ENCODE peak calls at places on chromosomes 4 and X, in seven cellular contexts. E, P, X, D, W, V and N are unnamed samples. For H3K36me3, the result is how much of the 10 kb centered on the place peaks cover.

GRCh38 chrX:101347859-101348451 is 587 bp downstream of the TIMM8A start:
- DNase-seq in W (peak), V (no peak), D (no peak), P (no peak), X (no peak), E (peak), N (no peak)

GRCh38 chr4:14770025-14770424 is 232.3 kb upstream of the CPEB2 start:
- DNase-seq in D (no peak), V (no peak), X (no peak), P (no peak), E (no peak), W (no peak), N (no peak)

GRCh38 chrX:14032383-14032782 is 2.7 kb upstream of the GEMIN8 start:
- DNase-seq in V (peak), X (peak), D (peak), W (peak), P (peak), E (peak), N (peak)

GRCh38 chr4:80195441-80196139 is 1.7 kb upstream of the PRDM8 start:
- DNase-seq in D (no peak), P (no peak), W (no peak), V (no peak), X (no peak), E (no peak), N (no peak)

GRCh38 chr4:152605641-152606304 is 69.9 kb upstream of the FBXW7 start:
- DNase-seq in P (peak), X (no peak), W (peak), E (peak), V (no peak), D (no peak), N (no peak)

GRCh38 chr4:140168474-140168873 is 14.5 kb upstream of the MAML3 start:
- DNase-seq in W (no peak), X (no peak), P (no peak), V (no peak), D (no peak), E (peak), N (no peak)

GRCh38 chr4:143302526-143302925 is 34.1 kb upstream of the GAB1 start:
- DNase-seq in V (no peak), W (peak), P (no peak), X (no peak), E (peak), D (no peak), N (no peak)

GRCh38 chr4:53702334-53703266 is 111.3 kb upstream of the LNX1 start:
- DNase-seq in V (peak), P (no peak), E (peak), D (peak), X (peak), W (peak), N (peak)

GRCh38 chr4:177404342-177404741 is 37.9 kb downstream of the AGA start:
- DNase-seq in X (no peak), V (no peak), P (no peak), E (no peak), D (no peak), W (no peak), N (no peak)

GRCh38 chr4:41448935-41449334 is 89.0 kb upstream of the LIMCH1 start:
- DNase-seq in E (peak), P (no peak), D (peak), W (peak), X (peak), V (peak), N (no peak)

GRCh38 chr4:77652237-77652897 is 46.7 kb downstream of the CXCL13 start:
- DNase-seq in W (no peak), X (peak), E (peak), D (no peak), V (no peak), P (no peak), N (no peak)

GRCh38 chr4:121674696-121675095 is 22.1 kb downstream of the ANXA5 start:
- DNase-seq in E (no peak), D (no peak), V (no peak), P (peak), W (no peak), X (no peak), N (no peak)

GRCh38 chr4:121677524-121677923 is 19.3 kb downstream of the ANXA5 start:
- DNase-seq in D (no peak), V (no peak), X (no peak), W (no peak), E (no peak), P (no peak), N (no peak)

GRCh38 chr4:121675715-121676114 is 21.1 kb downstream of the ANXA5 start:
- DNase-seq in P (no peak), W (peak), D (no peak), E (peak), V (no peak), X (no peak), N (no peak)

GRCh38 chr4:121676388-121677075 is 20.2 kb downstream of the ANXA5 start:
- DNase-seq in P (no peak), E (no peak), X (no peak), V (no peak), D (no peak), W (no peak), N (no peak)

DNA sequence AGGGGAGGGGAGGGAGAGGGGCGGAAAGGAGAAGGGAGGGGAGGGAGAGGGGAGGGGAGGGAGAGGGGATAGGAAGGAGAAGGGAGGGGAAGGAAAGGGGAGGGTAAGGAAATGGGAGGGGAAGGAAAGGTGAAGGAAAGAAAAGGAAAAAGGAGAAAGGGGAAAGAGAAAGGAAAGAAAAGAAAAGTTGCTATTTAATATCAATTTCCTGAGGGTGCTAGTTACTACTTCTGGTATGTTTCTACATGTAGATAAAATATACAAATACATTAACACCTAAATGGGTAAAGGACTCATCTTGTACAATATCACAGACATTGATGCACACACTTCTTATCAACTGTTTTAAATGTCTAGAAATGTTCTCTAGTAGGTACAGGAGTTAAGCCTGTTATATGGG is 22.6 kb downstream of the ANXA5 start:
- DNase-seq in V (no peak), X (no peak), E (no peak), D (no peak), P (no peak), W (no peak), N (no peak)
- H3K36me3 ChIP-seq in V (half or more), X (under half), E (under half), D (under half), P (under half), W (under half), N (under half)

DNA sequence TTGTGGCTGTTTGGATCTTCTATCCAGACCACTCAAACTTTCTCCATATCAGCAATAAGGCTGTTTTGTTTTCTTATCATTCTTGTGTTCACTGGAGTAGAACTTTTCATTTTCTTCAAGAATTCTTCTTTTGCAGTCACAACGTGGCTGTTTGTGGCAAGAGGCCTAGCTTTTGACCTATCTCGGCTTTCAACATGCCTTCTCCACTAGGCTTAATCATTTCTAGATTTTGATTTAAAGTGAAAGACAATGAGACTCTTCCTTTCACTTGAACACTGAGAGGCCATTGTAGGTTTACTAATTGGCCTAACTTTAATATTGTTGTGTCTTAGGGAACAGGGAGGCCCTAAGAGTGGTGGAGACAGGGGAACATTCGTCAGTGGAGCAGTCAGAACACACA is 19.1 kb downstream of the FGF2 start:
- DNase-seq in X (no peak), P (no peak), D (no peak), W (no peak), V (no peak), E (no peak), N (no peak)
- H3K36me3 ChIP-seq in X (under half), P (under half), D (under half), W (under half), V (under half), E (under half), N (under half)

GRCh38 chr4:4409416-4410115 is 22.7 kb downstream of the NSG1 start:
- DNase-seq in D (no peak), E (no peak), P (no peak), W (no peak), X (no peak), V (no peak), N (no peak)
- H3K36me3 ChIP-seq in D (under half), E (under half), P (under half), W (under half), X (under half), V (under half), N (under half)

GRCh38 chr4:102598102-102598758 is 97.1 kb downstream of the NFKB1 start:
- DNase-seq in X (no peak), W (no peak), P (no peak), E (peak), V (no peak), D (no peak), N (no peak)
- H3K36me3 ChIP-seq in X (under half), W (under half), P (under half), E (under half), V (half or more), D (under half), N (under half)

DNA sequence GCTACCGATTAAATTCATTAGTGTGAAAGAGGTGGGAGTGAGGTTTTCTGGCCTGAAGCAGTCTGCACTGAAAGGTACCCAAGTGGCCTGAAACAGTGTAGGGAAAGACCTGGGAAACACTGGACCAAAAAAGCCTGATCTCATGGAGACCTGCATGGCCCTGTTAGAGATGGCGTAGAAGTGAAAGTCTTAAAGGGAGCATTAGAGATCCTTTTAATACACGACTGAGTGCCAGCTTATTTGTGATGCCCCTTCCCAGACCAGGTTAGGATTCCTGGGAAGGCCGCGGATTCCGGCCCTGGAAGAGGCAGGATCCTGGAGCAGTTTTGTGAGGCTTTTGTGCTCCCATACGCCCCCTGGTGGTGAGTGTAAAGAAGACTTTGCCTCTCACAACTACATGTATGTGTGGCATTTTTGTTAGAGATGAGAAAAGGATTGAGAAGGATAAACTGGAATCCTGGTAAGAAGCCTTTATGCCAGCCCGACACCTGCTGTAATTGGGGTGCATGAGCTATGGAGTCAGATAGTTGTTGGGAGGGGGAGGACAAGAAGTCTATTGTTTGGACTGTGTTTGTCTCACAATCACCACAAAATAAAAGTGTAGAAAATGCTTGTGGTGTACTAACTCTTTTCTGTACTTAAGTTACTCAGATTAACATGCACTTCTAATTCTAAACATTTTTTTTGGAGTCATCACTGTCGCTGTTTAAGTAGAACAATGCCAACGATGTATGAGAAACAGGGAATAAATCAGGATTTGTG is 54.0 kb downstream of the JADE1 start:
- DNase-seq in W (peak), P (peak), X (peak), V (peak), E (peak), D (peak), N (peak)
- H3K36me3 ChIP-seq in W (under half), P (half or more), X (under half), V (half or more), E (under half), D (under half), N (under half)

GRCh38 chr4:149056615-149057014 is 614.4 kb upstream of the NR3C2 start:
- DNase-seq in X (no peak), E (no peak), D (no peak), P (no peak), V (no peak), W (no peak), N (no peak)
- H3K36me3 ChIP-seq in X (under half), E (under half), D (under half), P (under half), V (under half), W (under half), N (under half)

GRCh38 chrX:111119341-111119740 is 23.4 kb downstream of the PAK3 start:
- DNase-seq in E (no peak), P (no peak), D (no peak), W (no peak), V (no peak), X (no peak), N (no peak)

GRCh38 chrX:111114806-111115205 is 18.8 kb downstream of the PAK3 start:
- DNase-seq in W (no peak), E (no peak), V (no peak), X (no peak), D (no peak), P (no peak), N (no peak)

DNA sequence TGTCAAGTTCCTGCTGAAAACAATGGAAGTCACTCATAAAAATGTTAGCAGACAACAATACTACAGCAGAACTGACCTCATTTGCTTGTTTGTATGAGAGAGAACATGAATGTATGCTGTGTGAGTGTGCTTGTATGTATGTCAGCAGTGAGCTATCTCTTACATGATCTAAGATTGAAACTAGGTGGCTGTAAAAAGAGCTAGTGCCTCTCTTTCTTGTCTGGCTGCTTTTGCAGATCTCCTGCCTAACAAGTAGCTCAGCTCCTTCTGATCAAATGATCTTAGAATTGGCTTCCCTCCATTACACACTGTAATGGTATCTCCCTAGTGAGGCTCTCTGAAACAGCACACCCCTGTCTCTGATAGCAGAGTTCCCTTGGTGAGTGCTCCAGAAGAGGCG is 20.7 kb downstream of the PAK3 start:
- DNase-seq in W (no peak), V (no peak), D (no peak), E (no peak), X (no peak), P (no peak), N (no peak)
- H3K36me3 ChIP-seq in W (under half), V (under half), D (under half), E (under half), X (under half), P (under half), N (under half)

GRCh38 chr4:122838034-122838433 is 11.4 kb downstream of the FGF2 start:
- DNase-seq in X (no peak), E (no peak), P (no peak), D (no peak), V (no peak), W (no peak), N (no peak)
- H3K36me3 ChIP-seq in X (under half), E (under half), P (under half), D (under half), V (under half), W (under half), N (under half)